ENCODE peak calls at places on chromosome 20, in six cellular contexts. V is neural crest cell, I is left lung, U is GM23338, B is A549, G is IMR-90. R is an unnamed sample.

GRCh38 chr20:483791-484644 is 21.7 kb upstream of the TBC1D20 start:
- DNase-seq in V (no peak), B (no peak), G (no peak), I (peak; percentile 77), U (no peak), R (no peak)

GRCh38 chr20:40955326-40955725 is 73.3 kb upstream of the TOP1 start:
- DNase-seq in U (no peak), V (no peak), I (no peak), G (no peak), B (no peak), R (no peak)

GRCh38 chr20:4195499-4195898 is 180.1 kb upstream of the RNF24 start:
- DNase-seq in G (peak; percentile 18), V (peak; percentile 32), U (peak; percentile 76), I (no peak), B (peak; percentile 61), R (no peak)

GRCh38 chr20:25310921-25311728 is 63.2 kb downstream of the PYGB start:
- DNase-seq in V (no peak), G (peak; percentile 95), B (no peak), I (no peak), U (no peak), R (peak; percentile 37)

GRCh38 chr20:18727032-18727508 is 86.5 kb upstream of the SCP2D1 start:
- DNase-seq in B (no peak), G (no peak), V (no peak), U (no peak), I (no peak), R (no peak)

GRCh38 chr20:4813076-4813838 is 91.5 kb downstream of the PRND start:
- DNase-seq in U (no peak), I (peak; percentile 81), V (no peak), B (no peak), G (no peak), R (peak; percentile 62)

GRCh38 chr20:39117486-39117885 is 155.3 kb downstream of the DHX35 start:
- DNase-seq in B (peak; percentile 72), G (peak; percentile 43), V (no peak), U (no peak), I (no peak), R (no peak)

GRCh38 chr20:10111144-10111771 is 76.5 kb downstream of the ANKEF1 start:
- DNase-seq in U (no peak), V (no peak), B (no peak), G (no peak), I (no peak), R (no peak)

GRCh38 chr20:47886454-47887041 is 101.3 kb upstream of the SULF2 start:
- DNase-seq in I (no peak), B (no peak), U (no peak), V (no peak), G (no peak), R (no peak)

GRCh38 chr20:24991897-24992419 is 593 bp downstream of the APMAP start:
- DNase-seq in U (peak; percentile 50), G (no peak), V (no peak), B (no peak), I (peak; percentile 87), R (no peak)

GRCh38 chr20:36573103-36573797 is at the start of gene TGIF2:
- DNase-seq in U (peak; percentile 97), V (peak; percentile 87), B (peak; percentile 55), G (peak; percentile 81), I (peak; percentile 91), R (peak; percentile 77)

GRCh38 chr20:50366270-50367103 is 143.7 kb upstream of the PTPN1 start:
- DNase-seq in I (no peak), B (peak; percentile 65), U (no peak), G (peak; percentile 75), V (no peak), R (no peak)

GRCh38 chr20:22496817-22497216 is 87.6 kb downstream of the FOXA2 start:
- DNase-seq in I (no peak), U (no peak), B (no peak), G (no peak), V (no peak), R (no peak)

GRCh38 chr20:46809961-46810360 is 84.7 kb upstream of the EYA2 start:
- DNase-seq in G (no peak), U (no peak), B (no peak), V (no peak), I (no peak), R (no peak)

GRCh38 chr20:37095108-37095608 is 639 bp downstream of the RBL1 start:
- DNase-seq in U (no peak), B (peak; percentile 35), V (no peak), G (no peak), I (no peak), R (no peak)

GRCh38 chr20:43894531-43894930 is 20.1 kb upstream of the TOX2 start:
- DNase-seq in G (no peak), I (no peak), U (peak; percentile 64), V (no peak), B (no peak), R (no peak)
- TF ChIP-seq CTCF in G (no peak), I (no peak), U (no peak), V (no peak), B (no peak), R (no peak)

GRCh38 chr20:61864481-61864880 is 201.2 kb downstream of the TAF4 start:
- DNase-seq in G (no peak), I (peak; percentile 70), B (no peak), U (no peak), V (no peak), R (no peak)

GRCh38 chr20:61861858-61862257 is 203.8 kb downstream of the TAF4 start:
- DNase-seq in I (peak; percentile 38), B (no peak), V (no peak), U (no peak), G (no peak), R (no peak)

GRCh38 chr20:61859712-61860111 is 206.0 kb downstream of the TAF4 start:
- DNase-seq in B (no peak), G (no peak), I (peak; percentile 47), V (no peak), U (no peak), R (no peak)

GRCh38 chr20:61860588-61860987 is 205.1 kb downstream of the TAF4 start:
- DNase-seq in I (no peak), G (no peak), U (no peak), V (no peak), B (no peak), R (no peak)

GRCh38 chr20:61861054-61861841 is 204.4 kb downstream of the TAF4 start:
- DNase-seq in U (peak; percentile 20), B (no peak), I (peak; percentile 55), V (no peak), G (no peak), R (no peak)
- TF ChIP-seq CTCF in U (no peak), B (no peak), I (no peak), V (no peak), G (no peak), R (no peak)

DNA sequence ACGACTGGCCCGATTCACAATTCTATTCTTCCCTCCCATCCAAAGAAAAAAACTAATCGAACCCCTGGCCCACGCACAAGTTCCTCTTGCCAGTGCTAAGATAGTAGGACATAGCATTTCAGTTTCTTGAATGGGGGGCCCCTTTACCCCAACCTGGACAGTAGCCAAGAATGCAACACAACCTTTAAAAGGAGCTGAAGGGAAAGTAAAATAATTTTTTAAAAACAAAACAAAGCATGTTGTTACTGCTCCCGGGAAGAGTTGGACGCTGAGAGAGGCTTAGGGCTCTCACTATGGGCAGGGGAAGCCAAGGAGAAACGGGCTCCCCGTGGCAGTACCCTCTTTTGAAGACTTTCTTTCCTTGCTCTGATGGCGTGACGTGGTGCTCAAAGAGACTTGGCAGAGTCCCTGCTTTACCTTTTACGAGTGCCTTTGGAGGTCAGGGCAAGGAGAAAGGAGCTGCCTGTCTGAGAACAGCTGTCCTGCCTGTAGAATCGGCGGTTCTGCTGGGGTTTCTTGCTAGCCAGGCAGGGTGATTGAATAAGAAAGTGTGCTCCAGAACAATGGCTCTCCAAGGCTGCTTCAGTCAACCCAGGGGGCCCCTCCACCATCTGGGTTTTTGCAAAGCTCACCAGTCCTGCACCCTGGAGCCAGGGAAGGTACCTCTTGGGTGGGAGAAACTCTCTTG is 5.8 kb downstream of the TFAP2C start:
- DNase-seq in U (peak; percentile 30), G (no peak), V (no peak), B (no peak), I (no peak), R (no peak)
- TF ChIP-seq CTCF in U (no peak), G (no peak), V (no peak), B (no peak), I (no peak), R (no peak)

GRCh38 chr20:43389839-43390626 is 67.7 kb upstream of the SRSF6 start:
- DNase-seq in U (no peak), G (no peak), V (peak; percentile 36), B (no peak), I (no peak), R (no peak)
- TF ChIP-seq CTCF in U (no peak), G (peak; percentile 31), V (peak; percentile 60), B (peak; percentile 28), I (peak; percentile 37), R (peak; percentile 31)

GRCh38 chr20:53201588-53201987 is 229.4 kb downstream of the TSHZ2 start:
- DNase-seq in B (no peak), I (no peak), V (no peak), G (no peak), U (no peak), R (no peak)
- TF ChIP-seq CTCF in B (no peak), I (no peak), V (no peak), G (no peak), U (peak; percentile 23), R (no peak)

DNA sequence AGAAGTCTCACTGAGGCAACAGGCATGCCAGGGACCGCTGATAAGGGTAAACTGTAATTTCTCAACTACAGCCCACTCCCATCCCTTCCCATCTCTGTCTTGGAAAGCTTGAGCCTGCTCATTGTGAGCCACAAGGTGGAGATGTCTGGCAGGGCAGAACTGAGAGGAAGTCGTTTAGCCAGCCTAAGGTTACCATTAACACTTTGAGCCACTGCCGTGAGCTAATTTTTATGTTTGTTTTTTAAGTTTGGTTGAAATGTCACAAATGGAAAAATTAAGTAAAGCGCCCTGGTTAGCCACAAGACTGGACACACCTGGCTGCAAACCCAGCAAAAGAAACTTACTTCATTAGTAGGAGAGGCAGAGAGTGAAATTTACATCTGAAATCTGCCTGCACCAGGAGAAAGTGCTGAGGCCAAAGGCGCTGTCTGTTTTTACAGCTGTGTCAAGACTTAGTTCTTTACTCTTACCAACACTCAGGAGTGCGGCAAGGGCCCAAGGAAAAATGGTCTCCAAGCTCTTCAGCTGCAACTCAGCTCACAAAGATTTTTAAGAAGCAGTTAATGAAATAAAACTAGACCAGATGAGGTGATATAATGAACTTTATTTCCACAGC is 50.0 kb upstream of the FAM83C start:
- DNase-seq in G (no peak), V (no peak), I (no peak), B (no peak), U (peak; percentile 58), R (no peak)
- TF ChIP-seq CTCF in G (peak; percentile 30), V (peak; percentile 16), I (no peak), B (no peak), U (peak; percentile 43), R (no peak)

GRCh38 chr20:32079655-32080109 is 27.6 kb downstream of the HCK start:
- DNase-seq in I (no peak), U (peak; percentile 45), B (no peak), V (no peak), G (no peak), R (no peak)

GRCh38 chr20:32078322-32078721 is 26.3 kb downstream of the HCK start:
- DNase-seq in I (no peak), V (no peak), U (no peak), B (no peak), G (no peak), R (no peak)

GRCh38 chr20:32077192-32077591 is 25.1 kb downstream of the HCK start:
- DNase-seq in U (no peak), G (no peak), I (no peak), B (no peak), V (no peak), R (no peak)

GRCh38 chr20:32080783-32081182 is 28.7 kb upstream of the TM9SF4 start:
- DNase-seq in V (no peak), B (no peak), G (no peak), U (no peak), I (no peak), R (no peak)

GRCh38 chr20:32078777-32079176 is 26.7 kb downstream of the HCK start:
- DNase-seq in U (no peak), I (no peak), V (no peak), G (no peak), B (no peak), R (no peak)
- TF ChIP-seq CTCF in U (no peak), I (no peak), V (no peak), G (no peak), B (no peak), R (no peak)

R was measured in CD14-positive monocyte.